ENCODE peak calls at places on chromosomes 11 and 22, in ten cellular contexts. Y is GM13976; W is A549; G is neural progenitor cell; I is cardiac muscle cell; R is stimulated activated CD4-positive, alpha-beta T cell treated with anti-CD3 and anti-CD28 coated beads, Interleukin-4, amount 100 ng/mL, for 48 hours; D is pancreas; T is ovary; U is activated CD8-positive, alpha-beta memory T cell treated with anti-CD3 and anti-CD28 coated beads for 24 hours; J is HTR-8/SVneo. Z is an unnamed sample.

GRCh38 chr22:50627452-50627913 is 469 bp downstream of the ARSA start:
- DNase-seq in Y (peak), W (peak), G (peak), I (no peak), R (no peak), D (no peak), T (no peak), U (no peak), J (no peak), Z (peak)

GRCh38 chr11:6191733-6192132 is 7.3 kb upstream of the OR52W1 start:
- DNase-seq in Y (no peak), W (no peak), G (no peak), I (no peak), R (no peak), D (no peak), T (no peak), U (no peak), J (no peak), Z (no peak)

GRCh38 chr11:134510171-134510570 is 98.1 kb upstream of the B3GAT1 start:
- DNase-seq in Y (no peak), W (no peak), G (no peak), I (no peak), R (no peak), D (no peak), T (no peak), U (no peak), J (no peak), Z (no peak)

GRCh38 chr11:83816572-83817187 is 530.5 kb upstream of the CCDC90B start:
- DNase-seq in Y (no peak), W (peak), G (peak), I (peak), R (no peak), D (no peak), T (no peak), U (no peak), J (peak), Z (no peak)

GRCh38 chr11:93849751-93850584 is 450 bp downstream of the VSTM5 start:
- DNase-seq in Y (no peak), W (peak), G (peak), I (peak), R (no peak), D (peak), T (peak), U (no peak), J (no peak), Z (peak)

GRCh38 chr11:71397961-71398360 is 50.2 kb downstream of the DHCR7 start:
- DNase-seq in Y (no peak), W (no peak), G (no peak), I (no peak), R (no peak), D (no peak), T (no peak), U (no peak), J (no peak), Z (no peak)

GRCh38 chr11:118928870-118929495 is 3.3 kb upstream of the BCL9L start:
- DNase-seq in Y (no peak), W (peak), G (no peak), I (peak), R (no peak), D (peak), T (no peak), U (peak), J (peak), Z (no peak)

GRCh38 chr11:724733-725386 is 18.8 kb downstream of the EPS8L2 start:
- DNase-seq in Y (no peak), W (no peak), G (no peak), I (no peak), R (no peak), D (peak), T (no peak), U (no peak), J (no peak), Z (no peak)

GRCh38 chr11:92941676-92942571 is 27.5 kb upstream of the MTNR1B start:
- DNase-seq in Y (peak), W (peak), G (peak), I (peak), R (no peak), D (no peak), T (no peak), U (no peak), J (peak), Z (no peak)

GRCh38 chr11:18368236-18368635 is 26.1 kb upstream of the LDHA start:
- DNase-seq in Y (no peak), W (no peak), G (no peak), I (peak), R (no peak), D (no peak), T (no peak), U (no peak), J (no peak), Z (no peak)

GRCh38 chr11:73734996-73735395 is 25.9 kb downstream of the RAB6A start:
- DNase-seq in Y (no peak), W (no peak), G (no peak), I (no peak), R (no peak), D (no peak), T (no peak), U (no peak), J (no peak), Z (no peak)

GRCh38 chr22:37797874-37798500 is 9.7 kb upstream of the GCAT start:
- DNase-seq in Y (no peak), W (no peak), G (no peak), I (no peak), R (no peak), D (no peak), T (no peak), U (no peak), J (no peak), Z (peak)

GRCh38 chr11:76158394-76159302 is 47.7 kb downstream of the WNT11 start:
- DNase-seq in Y (no peak), W (no peak), G (no peak), I (no peak), R (no peak), D (no peak), T (no peak), U (no peak), J (no peak), Z (no peak)

GRCh38 chr11:18749681-18750319 is 23.8 kb upstream of the IGSF22 start:
- DNase-seq in Y (no peak), W (peak), G (no peak), I (peak), R (no peak), D (no peak), T (no peak), U (no peak), J (peak), Z (peak)

GRCh38 chr22:30420401-30421178 is 5.0 kb upstream of the MTFP1 start:
- DNase-seq in Y (no peak), W (peak), G (no peak), I (peak), R (no peak), D (no peak), T (no peak), U (no peak), J (no peak), Z (no peak)

GRCh38 chr22:50169774-50170341 is 673 bp upstream of the PANX2 start:
- DNase-seq in Y (peak), W (no peak), G (peak), I (peak), R (peak), D (peak), T (peak), U (peak), J (no peak), Z (no peak)

GRCh38 chr22:25183959-25184619 is 15.6 kb upstream of the CRYBB3 start:
- DNase-seq in Y (no peak), W (no peak), G (no peak), I (no peak), R (no peak), D (no peak), T (no peak), U (no peak), J (no peak), Z (no peak)

GRCh38 chr22:43776081-43776670 is 35.9 kb downstream of the EFCAB6 start:
- DNase-seq in Y (no peak), W (no peak), G (no peak), I (no peak), R (no peak), D (no peak), T (no peak), U (no peak), J (no peak), Z (no peak)

GRCh38 chr11:100892886-100893285 is 205.8 kb downstream of the ARHGAP42 start:
- DNase-seq in Y (no peak), W (no peak), G (no peak), I (no peak), R (no peak), D (no peak), T (no peak), U (no peak), J (no peak), Z (no peak)

GRCh38 chr11:75349540-75350116 is 1.8 kb downstream of the ARRB1 start:
- DNase-seq in Y (no peak), W (no peak), G (peak), I (no peak), R (no peak), D (no peak), T (peak), U (no peak), J (no peak), Z (peak)

GRCh38 chr11:78203184-78203583 is 14.5 kb downstream of the USP35 start:
- DNase-seq in Y (no peak), W (no peak), G (no peak), I (no peak), R (no peak), D (no peak), T (no peak), U (no peak), J (no peak), Z (no peak)

GRCh38 chr11:132595711-132596111 is 936.6 kb downstream of the OPCML start:
- DNase-seq in Y (no peak), W (no peak), G (no peak), I (peak), R (no peak), D (no peak), T (no peak), U (no peak), J (no peak), Z (no peak)

GRCh38 chr22:47445716-47446290 is 683.4 kb downstream of the TBC1D22A start:
- DNase-seq in Y (no peak), W (no peak), G (no peak), I (no peak), R (no peak), D (no peak), T (peak), U (peak), J (no peak), Z (no peak)

GRCh38 chr11:34528072-34528471 is 14.5 kb upstream of the ELF5 start:
- DNase-seq in Y (no peak), W (no peak), G (no peak), I (no peak), R (no peak), D (no peak), T (no peak), U (no peak), J (no peak), Z (no peak)

GRCh38 chr11:118917488-118918127 is 8.1 kb downstream of the BCL9L start:
- DNase-seq in Y (no peak), W (peak), G (no peak), I (peak), R (no peak), D (peak), T (peak), U (peak), J (no peak), Z (no peak)

GRCh38 chr11:117239295-117239694 is 6.8 kb downstream of the RNF214 start:
- DNase-seq in Y (no peak), W (peak), G (no peak), I (peak), R (no peak), D (no peak), T (no peak), U (no peak), J (peak), Z (no peak)

GRCh38 chr22:44735518-44736428 is 16.6 kb upstream of the ARHGAP8 start:
- DNase-seq in Y (peak), W (peak), G (peak), I (peak), R (peak), D (peak), T (peak), U (peak), J (peak), Z (peak)

GRCh38 chr11:16632295-16633200 is 105.9 kb upstream of the C11orf58 start:
- DNase-seq in Y (no peak), W (peak), G (peak), I (peak), R (no peak), D (no peak), T (no peak), U (no peak), J (peak), Z (peak)

GRCh38 chr11:8290122-8290810 is 26.6 kb upstream of the LMO1 start:
- DNase-seq in Y (no peak), W (no peak), G (peak), I (no peak), R (no peak), D (no peak), T (no peak), U (peak), J (no peak), Z (peak)

GRCh38 chr11:44229003-44229570 is 80.9 kb downstream of the ALX4 start:
- DNase-seq in Y (no peak), W (no peak), G (no peak), I (no peak), R (no peak), D (no peak), T (no peak), U (no peak), J (no peak), Z (no peak)